ENCODE peak calls at places on chromosomes 5 and 9, in four cellular contexts. One of them, this sample, is unnamed.

GRCh38 chr5:16841416-16841815 is 94.7 kb downstream of the MYO10 start:
- DNase-seq in IMR-90: no peak
- DNase-seq in H9: no peak
- DNase-seq in H1: no peak
- DNase-seq in this sample: no peak

GRCh38 chr5:111248571-111248970 is 24.4 kb downstream of the CAMK4 start:
- DNase-seq in IMR-90: no peak
- DNase-seq in H9: no peak
- DNase-seq in H1: no peak
- DNase-seq in this sample: no peak

GRCh38 chr9:35650341-35651158 is at the start of gene SIT1:
- DNase-seq in IMR-90: no peak
- DNase-seq in H9: no peak
- DNase-seq in H1: peak
- DNase-seq in this sample: no peak

GRCh38 chr5:142109356-142110045 is 922 bp downstream of the NDFIP1 start:
- DNase-seq in IMR-90: peak
- DNase-seq in H9: no peak
- DNase-seq in H1: no peak
- DNase-seq in this sample: peak

GRCh38 chr5:38258319-38259061 is at the start of gene EGFLAM:
- DNase-seq in IMR-90: no peak
- DNase-seq in H9: peak
- DNase-seq in H1: peak
- DNase-seq in this sample: peak

GRCh38 chr9:137369911-137370630 is 52.9 kb downstream of the EXD3 start:
- DNase-seq in IMR-90: no peak
- DNase-seq in H9: no peak
- DNase-seq in H1: peak
- DNase-seq in this sample: no peak

GRCh38 chr5:139775872-139776271 is 19.7 kb upstream of the PSD2 start:
- DNase-seq in IMR-90: no peak
- DNase-seq in H9: no peak
- DNase-seq in H1: no peak
- DNase-seq in this sample: no peak

GRCh38 chr5:144083185-144083584 is 87.3 kb downstream of the YIPF5 start:
- DNase-seq in IMR-90: peak
- DNase-seq in H9: no peak
- DNase-seq in H1: no peak
- DNase-seq in this sample: no peak

GRCh38 chr5:74542477-74542876 is 98.1 kb downstream of the ENC1 start:
- DNase-seq in IMR-90: no peak
- DNase-seq in H9: no peak
- DNase-seq in H1: no peak
- DNase-seq in this sample: peak

GRCh38 chr5:105789246-105789645 is 1881.5 kb downstream of the EFNA5 start:
- DNase-seq in IMR-90: no peak
- DNase-seq in H9: no peak
- DNase-seq in H1: no peak
- DNase-seq in this sample: peak

GRCh38 chr5:127757576-127757975 is 54.4 kb downstream of the CCDC192 start:
- DNase-seq in IMR-90: peak
- DNase-seq in H9: no peak
- DNase-seq in H1: no peak
- DNase-seq in this sample: peak
- H2BK120ac ChIP-seq in IMR-90: no peak
- H2BK120ac ChIP-seq in H9: no peak
- H2BK120ac ChIP-seq in H1: no peak
- H2BK120ac ChIP-seq in this sample: no peak

DNA sequence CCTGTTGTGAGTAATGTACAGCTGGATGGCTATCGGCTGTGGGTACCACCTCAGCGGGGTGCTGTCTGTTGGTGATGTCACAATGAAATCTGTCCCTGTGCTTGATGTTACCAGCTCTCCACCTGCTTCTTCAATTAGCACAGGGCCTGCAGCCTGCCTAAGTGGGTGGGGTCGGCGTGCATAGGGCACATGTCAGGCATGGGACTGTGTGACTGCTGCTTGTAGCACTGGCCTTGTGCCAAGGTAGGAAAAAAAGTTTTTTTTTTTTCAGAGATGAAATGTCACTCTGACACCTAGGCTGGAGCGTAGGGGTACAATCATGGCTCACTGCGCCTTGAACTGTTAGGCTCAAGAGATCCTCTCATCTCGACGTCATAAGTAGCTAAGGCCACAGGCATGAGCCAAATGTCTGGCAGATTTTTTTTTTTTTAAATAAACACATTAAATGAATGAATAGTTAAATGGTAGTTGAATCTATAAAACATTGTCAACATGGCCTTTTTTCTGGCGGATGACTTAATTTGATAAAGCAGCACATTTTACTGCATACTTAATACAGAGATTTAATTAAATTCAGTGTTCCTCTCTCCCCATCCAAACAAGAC is 222.5 kb downstream of the NXNL2 start:
- DNase-seq in IMR-90: peak
- DNase-seq in H9: no peak
- DNase-seq in H1: no peak
- DNase-seq in this sample: no peak
- H4K5ac ChIP-seq in IMR-90: no peak
- H4K5ac ChIP-seq in H9: no peak
- H4K5ac ChIP-seq in H1: no peak
- H4K5ac ChIP-seq in this sample: no peak

DNA sequence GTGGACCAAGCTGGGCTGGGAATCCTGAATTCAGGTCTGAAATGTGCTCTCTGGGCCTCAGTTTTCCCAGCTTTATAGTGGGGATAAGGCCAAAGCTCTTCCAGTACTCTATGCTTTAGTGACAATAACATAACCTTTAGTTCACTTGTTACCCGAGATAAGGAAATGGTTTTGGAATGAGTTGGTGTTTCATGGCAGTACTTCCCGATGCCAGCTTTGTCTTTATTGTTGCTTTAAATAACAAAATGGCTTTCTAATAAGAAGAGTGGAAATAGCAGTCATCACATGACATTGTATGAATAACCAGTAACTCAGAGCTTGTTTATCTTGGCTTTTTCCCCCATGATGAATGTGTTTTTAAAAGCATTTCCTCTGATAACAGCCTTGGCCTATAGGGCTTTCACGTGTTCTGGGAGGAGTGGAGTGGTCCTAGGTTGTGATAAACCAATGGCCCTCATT is 53.6 kb downstream of the ZNF618 start:
- DNase-seq in IMR-90: peak
- DNase-seq in H9: no peak
- DNase-seq in H1: no peak
- DNase-seq in this sample: no peak
- H3K27ac ChIP-seq in IMR-90: no peak
- H3K27ac ChIP-seq in H9: no peak
- H3K27ac ChIP-seq in H1: no peak
- H3K27ac ChIP-seq in this sample: no peak

GRCh38 chr5:179327026-179327735 is 18.1 kb downstream of the ADAMTS2 start:
- DNase-seq in IMR-90: no peak
- DNase-seq in H9: no peak
- DNase-seq in H1: no peak
- DNase-seq in this sample: no peak
- H2BK120ac ChIP-seq in IMR-90: no peak
- H2BK120ac ChIP-seq in H9: no peak
- H2BK120ac ChIP-seq in H1: no peak
- H2BK120ac ChIP-seq in this sample: no peak

GRCh38 chr9:135857843-135858242 is 49.5 kb downstream of the CAMSAP1 start:
- DNase-seq in IMR-90: no peak
- DNase-seq in H9: no peak
- DNase-seq in H1: no peak
- DNase-seq in this sample: no peak

GRCh38 chr9:135851748-135852147 is 55.6 kb downstream of the CAMSAP1 start:
- DNase-seq in IMR-90: no peak
- DNase-seq in H9: no peak
- DNase-seq in H1: no peak
- DNase-seq in this sample: no peak

GRCh38 chr9:135858491-135859185 is 48.7 kb downstream of the CAMSAP1 start:
- DNase-seq in IMR-90: peak
- DNase-seq in H9: no peak
- DNase-seq in H1: no peak
- DNase-seq in this sample: no peak

GRCh38 chr9:135862781-135863180 is 44.6 kb downstream of the CAMSAP1 start:
- DNase-seq in IMR-90: no peak
- DNase-seq in H9: no peak
- DNase-seq in H1: no peak
- DNase-seq in this sample: no peak

DNA sequence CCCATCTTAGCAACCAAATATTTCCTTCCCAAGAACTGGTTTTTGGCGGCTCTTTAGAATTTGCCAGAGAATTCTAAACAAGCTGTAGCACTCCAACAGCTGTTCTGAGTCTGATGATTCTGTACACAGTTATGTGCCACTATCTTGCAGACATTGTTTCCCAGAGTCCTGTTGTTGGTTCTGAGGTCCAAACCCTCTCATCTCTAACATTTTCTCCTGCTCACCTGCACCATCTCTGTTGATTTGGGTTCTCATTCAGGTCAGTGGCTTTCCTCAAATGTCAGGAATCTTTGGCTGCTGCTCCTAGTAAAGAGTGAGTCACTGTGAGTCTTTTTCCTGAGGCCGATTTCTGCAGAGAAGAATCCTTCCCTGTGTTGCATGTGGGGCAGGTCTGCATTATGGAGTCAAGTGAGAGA is 50.0 kb downstream of the CAMSAP1 start:
- DNase-seq in IMR-90: peak
- DNase-seq in H9: no peak
- DNase-seq in H1: no peak
- DNase-seq in this sample: no peak
- H4K5ac ChIP-seq in IMR-90: no peak
- H4K5ac ChIP-seq in H9: no peak
- H4K5ac ChIP-seq in H1: no peak
- H4K5ac ChIP-seq in this sample: no peak

This sample was measured in mesendoderm.